ENCODE peak calls at places on chromosomes 11 and 22, in eight cellular contexts. L is bronchial epithelial cell, E is heart right ventricle, A is GM10248, S is fibroblast of the aortic adventitia, K is astrocyte of the spinal cord, G is esophagus muscularis mucosa, Y is IMR-90. T is an unnamed sample.

GRCh38 chr11:72777755-72778278 is 16.0 kb downstream of the STARD10 start:
- DNase-seq in L (no peak), E (no peak), A (no peak), S (no peak), K (no peak), G (no peak), Y (no peak), T (no peak)

GRCh38 chr22:33918676-33919590 is 1.3 kb downstream of the LARGE1 start:
- DNase-seq in L (peak), E (no peak), A (no peak), S (peak), K (no peak), G (no peak), Y (peak), T (peak)

GRCh38 chr11:33588056-33588455 is 112.6 kb downstream of the C11orf91 start:
- DNase-seq in L (no peak), E (no peak), A (no peak), S (peak), K (no peak), G (no peak), Y (no peak), T (no peak)

GRCh38 chr11:44179173-44179572 is 83.7 kb downstream of the EXT2 start:
- DNase-seq in L (no peak), E (no peak), A (no peak), S (peak), K (peak), G (no peak), Y (peak), T (no peak)

GRCh38 chr22:48602805-48603518 is 1224.7 kb downstream of the BRD1 start:
- DNase-seq in L (no peak), E (no peak), A (no peak), S (no peak), K (no peak), G (no peak), Y (no peak), T (no peak)

GRCh38 chr11:14015711-14016110 is 53.2 kb downstream of the SPON1 start:
- DNase-seq in L (peak), E (no peak), A (no peak), S (peak), K (peak), G (peak), Y (peak), T (no peak)

GRCh38 chr11:67240575-67241389 is 25.5 kb upstream of the GRK2 start:
- DNase-seq in L (peak), E (peak), A (peak), S (peak), K (peak), G (no peak), Y (peak), T (peak)

GRCh38 chr11:74014880-74015279 is 6.0 kb upstream of the UCP3 start:
- DNase-seq in L (no peak), E (peak), A (no peak), S (no peak), K (no peak), G (no peak), Y (no peak), T (no peak)

GRCh38 chr22:36979511-36979910 is 39.7 kb downstream of the TST start:
- DNase-seq in L (no peak), E (no peak), A (no peak), S (no peak), K (no peak), G (no peak), Y (no peak), T (no peak)

GRCh38 chr11:9169595-9170295 is 78.3 kb upstream of the SCUBE2 start:
- DNase-seq in L (peak), E (no peak), A (peak), S (no peak), K (no peak), G (no peak), Y (peak), T (peak)

GRCh38 chr11:10866893-10867331 is 9.1 kb upstream of the ZBED5 start:
- DNase-seq in L (peak), E (no peak), A (no peak), S (peak), K (peak), G (no peak), Y (peak), T (no peak)

GRCh38 chr11:126415669-126416420 is 60.4 kb downstream of the ST3GAL4 start:
- DNase-seq in L (no peak), E (peak), A (no peak), S (peak), K (no peak), G (peak), Y (no peak), T (no peak)

DNA sequence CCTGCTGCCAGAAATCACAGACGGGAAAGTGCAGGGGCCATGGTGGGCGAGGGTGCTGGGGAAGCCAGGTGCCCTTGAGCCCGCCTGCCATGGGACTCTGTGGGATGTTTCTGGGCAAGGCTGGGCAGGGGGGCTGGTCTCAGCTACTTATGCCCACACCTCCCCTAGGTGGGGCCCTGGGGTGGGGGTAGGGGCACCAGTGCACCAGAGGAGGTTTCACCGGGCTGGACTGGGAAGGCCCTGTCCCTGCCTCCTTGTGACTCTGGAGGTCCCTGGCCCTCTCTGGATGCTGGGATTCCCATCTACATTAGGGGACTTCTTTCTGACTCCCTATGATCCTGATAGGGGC is 75.2 kb upstream of the WNT11 start:
- DNase-seq in L (no peak), E (no peak), A (no peak), S (no peak), K (no peak), G (no peak), Y (no peak), T (no peak)
- TF ChIP-seq CTCF in L (no peak), E (no peak), A (no peak), S (no peak), K (no peak), G (no peak), Y (no peak), T (no peak)

DNA sequence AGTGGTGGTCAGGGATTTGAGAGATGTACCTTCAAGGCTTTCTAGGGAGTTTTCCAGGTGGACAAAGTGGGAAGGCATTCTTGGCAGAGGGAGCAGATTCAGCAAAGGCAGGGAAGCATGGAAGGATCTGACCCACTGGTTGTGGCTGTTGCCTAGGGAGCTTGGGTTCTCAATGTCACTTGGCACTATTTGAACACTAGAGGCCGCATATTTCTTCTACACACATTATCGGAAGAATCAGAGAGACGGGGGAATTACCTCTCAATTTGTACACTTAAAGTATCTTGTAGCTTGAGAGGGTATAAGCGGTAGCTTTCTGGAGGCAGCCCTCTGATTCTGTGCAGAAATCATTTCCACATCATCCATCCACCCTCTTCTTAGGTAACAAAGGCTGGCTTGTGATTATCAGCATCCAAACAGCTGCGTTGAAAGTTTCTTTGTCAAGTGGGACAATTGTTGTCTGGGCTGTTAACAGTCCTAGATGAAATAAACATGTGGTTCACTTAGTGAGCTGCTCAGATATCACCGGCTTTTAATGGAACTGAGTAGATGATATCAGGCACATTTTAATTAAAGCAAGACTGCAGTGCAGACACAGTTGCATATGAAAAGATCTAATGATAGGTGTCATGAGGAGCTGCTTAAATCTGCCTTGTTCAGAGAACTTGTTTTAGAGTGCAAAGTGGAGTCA is 2.6 kb downstream of the NELL1 start:
- DNase-seq in L (peak), E (no peak), A (no peak), S (no peak), K (peak), G (peak), Y (no peak), T (peak)
- TF ChIP-seq CTCF in L (peak), E (no peak), A (peak), S (no peak), K (peak), G (peak), Y (no peak), T (no peak)

DNA sequence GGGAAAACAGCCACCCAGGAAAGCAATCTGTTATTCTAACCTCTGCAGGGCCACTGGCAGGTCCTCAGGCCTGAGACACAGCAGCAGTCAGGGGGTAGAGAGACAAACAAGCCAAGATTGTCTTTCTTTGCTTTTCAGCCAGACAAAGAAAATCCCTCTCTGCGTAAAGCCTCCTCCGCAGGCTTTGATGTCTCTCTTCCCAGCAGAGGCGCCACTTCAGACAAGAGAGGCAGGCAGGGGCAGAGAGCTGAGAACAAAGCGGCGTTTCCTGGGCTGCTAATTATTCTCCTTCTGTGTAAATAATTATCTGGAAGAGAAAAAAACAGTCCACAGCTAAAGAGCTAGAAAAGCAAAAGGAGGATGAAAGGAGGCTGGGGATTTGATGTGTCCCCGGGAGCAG is 102.7 kb upstream of the SEZ6L start:
- DNase-seq in L (no peak), E (no peak), A (no peak), S (no peak), K (no peak), G (no peak), Y (no peak), T (no peak)
- TF ChIP-seq CTCF in L (no peak), E (no peak), A (no peak), S (no peak), K (no peak), G (no peak), Y (no peak), T (no peak)

DNA sequence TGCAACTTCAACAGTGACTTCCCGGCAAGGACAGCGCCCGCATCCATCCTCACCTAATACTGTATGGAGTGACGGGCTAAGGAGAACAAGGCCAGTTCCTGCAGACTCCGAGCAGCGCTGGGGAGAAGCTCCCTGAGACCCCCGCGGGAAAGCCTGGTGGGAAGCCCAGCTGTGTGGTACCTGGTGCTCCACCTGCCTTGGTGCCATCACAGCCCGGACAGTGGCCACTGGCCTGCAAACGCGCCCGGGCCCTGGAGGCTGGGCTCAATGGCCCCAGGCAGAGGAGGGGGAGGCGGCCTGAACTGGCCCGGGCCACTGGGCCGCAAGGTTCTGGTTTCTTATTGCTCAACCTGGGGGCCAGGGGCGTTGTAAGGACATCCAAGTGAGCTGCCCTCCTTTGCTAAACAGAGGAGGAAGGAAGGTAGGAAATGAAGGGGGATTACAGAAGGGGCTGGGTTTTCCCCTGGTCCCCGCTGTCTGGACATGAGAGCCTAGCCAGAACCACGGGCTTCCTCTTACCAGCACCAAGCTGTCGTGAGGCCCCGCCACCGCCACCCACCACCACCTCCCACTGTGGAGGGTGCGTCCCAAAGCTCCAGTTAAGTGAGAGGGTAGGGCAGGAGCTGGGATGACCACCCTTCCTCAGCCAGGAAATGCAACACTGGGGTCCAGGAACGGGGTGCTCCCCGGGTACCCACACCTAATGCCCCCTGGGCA is 8.5 kb upstream of the CDC42BPG start:
- DNase-seq in L (no peak), E (no peak), A (peak), S (no peak), K (no peak), G (no peak), Y (no peak), T (peak)
- TF ChIP-seq CTCF in L (no peak), E (no peak), A (no peak), S (no peak), K (no peak), G (no peak), Y (no peak), T (no peak)

GRCh38 chr22:43144949-43145348 is 1.8 kb upstream of the MCAT start:
- DNase-seq in L (no peak), E (no peak), A (no peak), S (no peak), K (no peak), G (no peak), Y (no peak), T (no peak)

GRCh38 chr22:43148581-43148980 is 2.8 kb upstream of the TSPO start:
- DNase-seq in L (peak), E (no peak), A (no peak), S (no peak), K (no peak), G (no peak), Y (no peak), T (no peak)

GRCh38 chr22:43147821-43148220 is 3.5 kb upstream of the TSPO start:
- DNase-seq in L (no peak), E (no peak), A (no peak), S (no peak), K (no peak), G (no peak), Y (no peak), T (no peak)

GRCh38 chr22:43142881-43143562 is at the start of gene MCAT:
- DNase-seq in L (no peak), E (peak), A (peak), S (peak), K (peak), G (no peak), Y (peak), T (peak)
- TF ChIP-seq CTCF in L (no peak), E (no peak), A (no peak), S (no peak), K (no peak), G (no peak), Y (no peak), T (no peak)

GRCh38 chr11:36271794-36272409 is 17.3 kb downstream of the COMMD9 start:
- DNase-seq in L (no peak), E (no peak), A (no peak), S (no peak), K (no peak), G (no peak), Y (no peak), T (no peak)
- TF ChIP-seq CTCF in L (no peak), E (no peak), A (no peak), S (peak), K (peak), G (no peak), Y (no peak), T (no peak)

GRCh38 chr22:38843201-38843715 is 570 bp downstream of the NPTXR start:
- DNase-seq in L (peak), E (peak), A (peak), S (peak), K (peak), G (no peak), Y (peak), T (peak)
- TF ChIP-seq CTCF in L (peak), E (peak), A (peak), S (peak), K (peak), G (peak), Y (peak), T (no peak)

GRCh38 chr11:7278314-7278917 is 26.7 kb downstream of the SYT9 start:
- DNase-seq in L (peak), E (no peak), A (peak), S (peak), K (peak), G (no peak), Y (peak), T (peak)
- TF ChIP-seq CTCF in L (peak), E (peak), A (peak), S (peak), K (peak), G (peak), Y (peak), T (peak)